ENCODE peak calls at places on chromosomes 11 and 22, in five cellular contexts. S is GM23338, I is fibroblast of lung, Q is psoas muscle, J is IMR-90. P is an unnamed sample.

GRCh38 chr11:102143867-102144266 is 33.6 kb downstream of the YAP1 start:
- DNase-seq in I (no peak), S (no peak), J (no peak), Q (no peak), P (no peak)

GRCh38 chr11:44286268-44286880 is 23.6 kb downstream of the ALX4 start:
- DNase-seq in J (peak), S (peak), Q (peak), I (peak), P (no peak)

GRCh38 chr22:37172266-37173245 is 15.5 kb downstream of the C1QTNF6 start:
- DNase-seq in I (no peak), S (no peak), J (no peak), Q (no peak), P (no peak)

GRCh38 chr11:14645247-14645912 is 1.8 kb downstream of the PDE3B start:
- DNase-seq in J (peak), I (peak), S (no peak), Q (no peak), P (peak)

GRCh38 chr22:43396321-43396933 is 15.4 kb upstream of the MPPED1 start:
- DNase-seq in Q (no peak), I (no peak), S (no peak), J (no peak), P (no peak)

GRCh38 chr11:109076870-109077269 is 345.1 kb upstream of the C11orf87 start:
- DNase-seq in J (no peak), Q (no peak), I (no peak), S (no peak), P (no peak)

GRCh38 chr11:45280449-45280848 is 5.7 kb downstream of the SYT13 start:
- DNase-seq in I (no peak), J (peak), S (no peak), Q (no peak), P (peak)

GRCh38 chr11:64330888-64331287 is 9.1 kb upstream of the CCDC88B start:
- DNase-seq in S (no peak), I (no peak), Q (no peak), J (no peak), P (no peak)

GRCh38 chr22:31089101-31090100 is 8.3 kb downstream of the SMTN start:
- DNase-seq in J (no peak), Q (peak), I (no peak), S (peak), P (peak)

GRCh38 chr11:114348200-114349191 is 51.8 kb downstream of the C11orf71 start:
- DNase-seq in S (peak), Q (no peak), J (peak), I (peak), P (peak)

GRCh38 chr11:2083411-2083810 is 55.8 kb downstream of the IGF2 start:
- DNase-seq in S (no peak), I (no peak), Q (no peak), J (no peak), P (no peak)

DNA sequence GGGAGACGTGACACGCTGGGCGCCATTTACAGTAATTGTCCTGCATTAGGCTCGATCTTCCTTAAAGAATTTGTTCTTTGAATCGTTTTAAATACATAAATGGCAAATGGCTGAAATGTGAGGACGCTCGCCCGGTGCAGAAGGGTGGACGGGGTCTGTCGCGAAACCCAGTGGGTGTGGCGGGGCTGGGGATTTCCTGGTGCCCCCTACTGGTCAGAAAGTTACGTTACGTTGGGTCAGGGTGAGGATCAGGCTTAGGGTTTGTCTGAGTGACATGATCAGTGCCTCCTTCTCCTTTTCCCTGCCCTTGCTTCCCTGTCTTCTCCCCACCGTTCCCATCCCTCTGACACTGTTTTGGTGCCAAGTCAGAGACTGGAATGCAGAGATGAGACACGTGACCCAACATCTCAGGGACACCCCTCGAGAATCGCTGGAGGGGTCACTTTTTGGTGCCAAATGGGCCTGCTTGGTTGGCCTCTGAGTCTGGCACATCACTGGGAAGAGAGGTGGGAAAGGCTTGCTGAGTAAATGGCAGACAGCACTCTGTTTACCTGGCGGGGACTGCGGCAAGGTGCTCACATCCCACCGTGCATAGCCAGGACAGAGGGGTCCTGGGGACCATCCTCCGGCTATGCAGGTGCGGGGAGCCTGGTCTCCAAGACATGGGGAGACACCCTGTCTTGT is 1107.6 kb downstream of the BRD1 start:
- DNase-seq in Q (no peak), S (peak), I (no peak), J (no peak), P (no peak)
- TF ChIP-seq CTCF in Q (no peak), S (peak), I (no peak), J (no peak), P (no peak)

DNA sequence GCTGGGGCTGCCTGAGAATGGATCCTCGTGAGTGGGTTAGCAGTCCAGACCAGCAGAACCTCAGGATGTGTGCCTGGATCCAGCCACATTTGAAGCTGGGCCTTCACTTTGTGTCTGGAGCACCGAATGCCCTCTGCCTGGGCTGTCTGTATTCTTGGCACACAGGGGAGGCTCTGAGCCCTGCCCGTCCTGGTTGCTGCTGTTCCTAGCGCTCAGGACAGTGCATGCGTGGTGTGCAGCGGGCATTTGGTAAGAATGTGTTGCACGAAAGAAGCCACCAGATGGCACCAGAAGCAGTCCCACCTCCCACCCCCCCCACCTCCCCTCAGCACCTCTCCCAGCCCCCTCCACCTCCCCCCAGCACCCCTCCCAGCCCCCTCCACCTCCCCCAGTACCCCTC is 4.1 kb upstream of the MAPK11 start:
- DNase-seq in J (peak), Q (peak), I (peak), S (peak), P (peak)
- TF ChIP-seq CTCF in J (peak), Q (peak), I (no peak), S (no peak), P (peak)

DNA sequence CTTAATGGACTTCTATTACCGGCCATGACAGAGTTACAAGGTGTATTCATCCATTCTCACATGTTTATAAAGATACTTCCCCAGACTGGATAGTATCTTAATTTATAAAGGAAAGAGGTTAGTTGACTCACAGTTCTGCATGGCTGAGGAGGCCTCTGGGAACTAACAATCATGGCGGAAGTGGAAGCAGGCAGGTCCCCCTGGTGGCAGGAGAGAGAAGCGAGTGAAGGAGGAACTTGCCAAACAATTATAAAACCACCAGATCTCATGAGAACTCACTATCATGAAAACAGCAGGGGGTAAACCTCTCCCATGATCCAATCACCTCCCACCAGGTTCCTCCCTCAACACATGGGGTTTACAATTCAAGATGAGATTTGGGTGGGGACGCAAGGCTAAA is 170.0 kb upstream of the PDGFD start:
- DNase-seq in J (no peak), S (peak), Q (no peak), I (no peak), P (no peak)
- TF ChIP-seq CTCF in J (peak), S (peak), Q (no peak), I (no peak), P (peak)

GRCh38 chr11:126079640-126080205 is 17.1 kb upstream of the CDON start:
- DNase-seq in I (no peak), Q (no peak), S (peak), J (no peak), P (no peak)
- TF ChIP-seq CTCF in I (no peak), Q (no peak), S (peak), J (no peak), P (no peak)

DNA sequence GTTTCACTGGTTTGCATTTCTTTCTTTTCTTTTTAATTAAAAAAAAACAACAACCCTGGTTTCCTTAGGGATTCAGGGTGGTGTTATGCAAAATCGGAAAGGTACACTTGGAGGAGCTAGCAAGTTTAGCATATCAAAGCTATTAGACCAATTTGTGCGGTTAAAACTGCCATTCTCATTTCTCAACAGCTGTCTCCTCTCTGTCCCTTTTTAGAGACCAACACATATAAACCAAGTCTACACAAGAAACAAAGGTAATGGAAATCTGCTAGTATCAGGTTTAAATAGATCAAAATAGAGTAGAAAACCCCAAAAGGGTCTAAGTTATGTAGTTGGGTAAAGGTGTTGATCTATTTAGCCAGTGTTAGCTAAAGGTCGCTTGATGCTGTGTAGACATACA is 1.7 kb upstream of the SESN3 start:
- DNase-seq in I (peak), Q (no peak), J (no peak), S (peak), P (no peak)
- TF ChIP-seq CTCF in I (no peak), Q (no peak), J (no peak), S (no peak), P (no peak)

GRCh38 chr11:11010624-11011127 is 152.8 kb upstream of the ZBED5 start:
- DNase-seq in J (peak), S (peak), I (peak), Q (peak), P (peak)
- TF ChIP-seq CTCF in J (no peak), S (peak), I (peak), Q (peak), P (peak)

P was measured in astrocyte of the spinal cord.